ENCODE peak calls at places on chromosomes 13 and 19, in seven cellular contexts. One of them, this sample, is unnamed.

GRCh38 chr13:77028202-77028601 is 1.2 kb upstream of the FBXL3 start:
- DNase-seq in transverse colon: no peak
- DNase-seq in BJ: no peak
- DNase-seq in glutamatergic neuron: no peak
- DNase-seq in fibroblast of mammary gland: peak; percentile 75
- DNase-seq in fibroblast of lung: peak; percentile 44
- DNase-seq in GM23338: no peak
- DNase-seq in this sample: no peak

GRCh38 chr13:38381840-38382239 is 32.2 kb downstream of the UFM1 start:
- DNase-seq in glutamatergic neuron: no peak
- DNase-seq in GM23338: no peak
- DNase-seq in BJ: no peak
- DNase-seq in fibroblast of mammary gland: peak; percentile 58
- DNase-seq in transverse colon: no peak
- DNase-seq in fibroblast of lung: peak; percentile 34
- DNase-seq in this sample: no peak

GRCh38 chr13:51844862-51845573 is at the start of gene TMEM272:
- DNase-seq in BJ: no peak
- DNase-seq in GM23338: peak; percentile 81
- DNase-seq in fibroblast of mammary gland: peak; percentile 34
- DNase-seq in fibroblast of lung: peak; percentile 30
- DNase-seq in transverse colon: peak; percentile 48
- DNase-seq in glutamatergic neuron: peak; percentile 80
- DNase-seq in this sample: peak; percentile 74

GRCh38 chr19:38277969-38278680 is 13.8 kb downstream of the SPINT2 start:
- DNase-seq in BJ: peak; percentile 63
- DNase-seq in fibroblast of mammary gland: peak; percentile 21
- DNase-seq in transverse colon: no peak
- DNase-seq in glutamatergic neuron: no peak
- DNase-seq in GM23338: no peak
- DNase-seq in fibroblast of lung: peak; percentile 65
- DNase-seq in this sample: no peak

GRCh38 chr19:58356971-58357797 is 3.9 kb upstream of the A1BG start:
- DNase-seq in fibroblast of lung: peak; percentile 14
- DNase-seq in fibroblast of mammary gland: peak; percentile 26
- DNase-seq in GM23338: peak; percentile 59
- DNase-seq in glutamatergic neuron: no peak
- DNase-seq in transverse colon: no peak
- DNase-seq in BJ: no peak
- DNase-seq in this sample: no peak

GRCh38 chr19:54422136-54422535 is 6.9 kb downstream of the TTYH1 start:
- DNase-seq in BJ: no peak
- DNase-seq in transverse colon: no peak
- DNase-seq in fibroblast of lung: no peak
- DNase-seq in GM23338: peak; percentile 73
- DNase-seq in glutamatergic neuron: peak; percentile 44
- DNase-seq in fibroblast of mammary gland: no peak
- DNase-seq in this sample: no peak

GRCh38 chr19:53898680-53899341 is 10.3 kb upstream of the CACNG7 start:
- DNase-seq in GM23338: peak; percentile 100
- DNase-seq in glutamatergic neuron: peak; percentile 69
- DNase-seq in fibroblast of lung: no peak
- DNase-seq in fibroblast of mammary gland: no peak
- DNase-seq in BJ: no peak
- DNase-seq in transverse colon: no peak
- DNase-seq in this sample: no peak

GRCh38 chr19:9885077-9885552 is 50.0 kb downstream of the PIN1 start:
- DNase-seq in fibroblast of lung: peak; percentile 33
- DNase-seq in GM23338: peak; percentile 56
- DNase-seq in BJ: no peak
- DNase-seq in transverse colon: no peak
- DNase-seq in fibroblast of mammary gland: peak; percentile 70
- DNase-seq in glutamatergic neuron: no peak
- DNase-seq in this sample: no peak

GRCh38 chr13:47218611-47219010 is 321.8 kb upstream of the HTR2A start:
- DNase-seq in transverse colon: no peak
- DNase-seq in glutamatergic neuron: no peak
- DNase-seq in fibroblast of lung: no peak
- DNase-seq in fibroblast of mammary gland: peak; percentile 70
- DNase-seq in BJ: no peak
- DNase-seq in GM23338: no peak
- DNase-seq in this sample: no peak

GRCh38 chr13:38951525-38952313 is 38.9 kb downstream of the STOML3 start:
- DNase-seq in fibroblast of mammary gland: no peak
- DNase-seq in GM23338: no peak
- DNase-seq in transverse colon: peak; percentile 85
- DNase-seq in fibroblast of lung: no peak
- DNase-seq in BJ: no peak
- DNase-seq in glutamatergic neuron: no peak
- DNase-seq in this sample: peak; percentile 48

GRCh38 chr19:16441661-16442071 is 30.1 kb downstream of the EPS15L1 start:
- DNase-seq in BJ: no peak
- DNase-seq in fibroblast of lung: no peak
- DNase-seq in fibroblast of mammary gland: no peak
- DNase-seq in transverse colon: no peak
- DNase-seq in glutamatergic neuron: peak; percentile 79
- DNase-seq in GM23338: peak; percentile 80
- DNase-seq in this sample: peak; percentile 19

GRCh38 chr19:45569619-45570421 is 14.8 kb downstream of the OPA3 start:
- DNase-seq in GM23338: peak; percentile 88
- DNase-seq in transverse colon: peak; percentile 87
- DNase-seq in fibroblast of mammary gland: peak; percentile 61
- DNase-seq in glutamatergic neuron: peak; percentile 88
- DNase-seq in BJ: no peak
- DNase-seq in fibroblast of lung: peak; percentile 38
- DNase-seq in this sample: peak; percentile 80

GRCh38 chr13:109243311-109243951 is 543.0 kb downstream of the IRS2 start:
- DNase-seq in fibroblast of lung: peak; percentile 83
- DNase-seq in fibroblast of mammary gland: peak; percentile 88
- DNase-seq in GM23338: peak; percentile 6
- DNase-seq in glutamatergic neuron: no peak
- DNase-seq in BJ: peak; percentile 87
- DNase-seq in transverse colon: no peak
- DNase-seq in this sample: peak; percentile 21

GRCh38 chr13:88648598-88649373 is 977.6 kb downstream of the SLITRK5 start:
- DNase-seq in glutamatergic neuron: no peak
- DNase-seq in transverse colon: no peak
- DNase-seq in GM23338: no peak
- DNase-seq in fibroblast of lung: no peak
- DNase-seq in fibroblast of mammary gland: no peak
- DNase-seq in BJ: no peak
- DNase-seq in this sample: no peak

GRCh38 chr19:34232566-34233481 is 21.5 kb upstream of the GARRE1 start:
- DNase-seq in fibroblast of lung: peak; percentile 88
- DNase-seq in transverse colon: no peak
- DNase-seq in fibroblast of mammary gland: peak; percentile 92
- DNase-seq in BJ: peak; percentile 89
- DNase-seq in GM23338: no peak
- DNase-seq in glutamatergic neuron: no peak
- DNase-seq in this sample: peak; percentile 76

GRCh38 chr19:55550321-55550650 is 4.9 kb upstream of the SBK3 start:
- DNase-seq in glutamatergic neuron: no peak
- DNase-seq in fibroblast of lung: no peak
- DNase-seq in fibroblast of mammary gland: no peak
- DNase-seq in GM23338: peak; percentile 83
- DNase-seq in transverse colon: no peak
- DNase-seq in BJ: no peak
- DNase-seq in this sample: no peak

GRCh38 chr19:38729653-38730469 is 14.4 kb downstream of the CAPN12 start:
- DNase-seq in fibroblast of lung: peak; percentile 55
- DNase-seq in fibroblast of mammary gland: peak; percentile 45
- DNase-seq in transverse colon: peak; percentile 80
- DNase-seq in GM23338: peak; percentile 91
- DNase-seq in BJ: no peak
- DNase-seq in glutamatergic neuron: peak; percentile 92
- DNase-seq in this sample: peak; percentile 92

GRCh38 chr19:45423589-45424190 is at the start of gene ERCC1:
- DNase-seq in glutamatergic neuron: peak; percentile 97
- DNase-seq in fibroblast of mammary gland: peak; percentile 91
- DNase-seq in BJ: no peak
- DNase-seq in GM23338: peak; percentile 100
- DNase-seq in transverse colon: no peak
- DNase-seq in fibroblast of lung: peak; percentile 94
- DNase-seq in this sample: peak; percentile 99

GRCh38 chr19:29807178-29807577 is 4.6 kb upstream of the CCNE1 start:
- DNase-seq in GM23338: no peak
- DNase-seq in fibroblast of lung: no peak
- DNase-seq in transverse colon: no peak
- DNase-seq in BJ: no peak
- DNase-seq in glutamatergic neuron: no peak
- DNase-seq in fibroblast of mammary gland: no peak
- DNase-seq in this sample: no peak

GRCh38 chr13:76622336-76623045 is 263.7 kb downstream of the KCTD12 start:
- DNase-seq in glutamatergic neuron: no peak
- DNase-seq in GM23338: no peak
- DNase-seq in BJ: no peak
- DNase-seq in fibroblast of lung: peak; percentile 54
- DNase-seq in fibroblast of mammary gland: peak; percentile 48
- DNase-seq in transverse colon: no peak
- DNase-seq in this sample: no peak

GRCh38 chr19:11652492-11652891 is 55.2 kb downstream of the ZNF627 start:
- DNase-seq in transverse colon: no peak
- DNase-seq in fibroblast of lung: no peak
- DNase-seq in GM23338: no peak
- DNase-seq in BJ: no peak
- DNase-seq in glutamatergic neuron: no peak
- DNase-seq in fibroblast of mammary gland: no peak
- DNase-seq in this sample: no peak

GRCh38 chr13:22801402-22802003 is 379.3 kb upstream of the SGCG start:
- DNase-seq in fibroblast of lung: peak; percentile 53
- DNase-seq in fibroblast of mammary gland: peak; percentile 20
- DNase-seq in BJ: no peak
- DNase-seq in glutamatergic neuron: no peak
- DNase-seq in GM23338: peak; percentile 56
- DNase-seq in transverse colon: no peak
- DNase-seq in this sample: no peak
- TF ChIP-seq CTCF in fibroblast of lung: peak; percentile 39
- TF ChIP-seq CTCF in fibroblast of mammary gland: peak; percentile 18
- TF ChIP-seq CTCF in BJ: no peak
- TF ChIP-seq CTCF in glutamatergic neuron: no peak
- TF ChIP-seq CTCF in GM23338: peak; percentile 67
- TF ChIP-seq CTCF in transverse colon: peak; percentile 27
- TF ChIP-seq CTCF in this sample: no peak

DNA sequence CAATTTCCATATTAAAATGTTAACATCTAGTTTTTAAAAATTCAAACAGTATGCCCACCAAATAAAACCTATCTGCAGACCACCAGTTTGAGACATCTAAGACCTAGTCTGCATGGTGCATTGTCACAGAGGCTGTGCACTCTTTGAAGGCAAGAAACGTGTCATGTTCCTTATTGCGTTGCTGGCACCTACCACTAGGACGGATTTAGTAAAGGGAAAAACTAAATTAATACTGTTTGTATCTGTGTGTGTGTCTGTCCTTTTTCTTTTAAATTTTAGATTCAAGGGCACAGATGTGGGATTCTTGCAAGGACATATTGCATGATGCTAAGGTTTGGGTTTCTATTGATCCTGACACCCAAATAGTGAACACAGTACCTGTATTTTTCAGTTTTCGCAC is 481.4 kb downstream of the UQCRFS1 start:
- DNase-seq in BJ: no peak
- DNase-seq in fibroblast of lung: no peak
- DNase-seq in GM23338: no peak
- DNase-seq in transverse colon: no peak
- DNase-seq in glutamatergic neuron: no peak
- DNase-seq in fibroblast of mammary gland: no peak
- DNase-seq in this sample: no peak
- TF ChIP-seq CTCF in BJ: no peak
- TF ChIP-seq CTCF in fibroblast of lung: no peak
- TF ChIP-seq CTCF in GM23338: peak; percentile 27
- TF ChIP-seq CTCF in transverse colon: no peak
- TF ChIP-seq CTCF in glutamatergic neuron: peak; percentile 27
- TF ChIP-seq CTCF in fibroblast of mammary gland: peak; percentile 6
- TF ChIP-seq CTCF in this sample: no peak

GRCh38 chr19:42023943-42024260 is 29.9 kb upstream of the ATP1A3 start:
- DNase-seq in fibroblast of mammary gland: no peak
- DNase-seq in glutamatergic neuron: no peak
- DNase-seq in BJ: no peak
- DNase-seq in GM23338: no peak
- DNase-seq in transverse colon: no peak
- DNase-seq in fibroblast of lung: no peak
- DNase-seq in this sample: no peak
- TF ChIP-seq CTCF in fibroblast of mammary gland: no peak
- TF ChIP-seq CTCF in glutamatergic neuron: no peak
- TF ChIP-seq CTCF in BJ: no peak
- TF ChIP-seq CTCF in GM23338: no peak
- TF ChIP-seq CTCF in transverse colon: no peak
- TF ChIP-seq CTCF in fibroblast of lung: no peak
- TF ChIP-seq CTCF in this sample: no peak

GRCh38 chr19:17777840-17778620 is 16.9 kb upstream of the B3GNT3 start:
- DNase-seq in transverse colon: peak; percentile 80
- DNase-seq in glutamatergic neuron: peak; percentile 80
- DNase-seq in GM23338: peak; percentile 97
- DNase-seq in BJ: no peak
- DNase-seq in fibroblast of lung: no peak
- DNase-seq in fibroblast of mammary gland: peak; percentile 47
- DNase-seq in this sample: no peak

GRCh38 chr19:17772172-17772571 is 20.9 kb downstream of the FCHO1 start:
- DNase-seq in fibroblast of lung: peak; percentile 30
- DNase-seq in BJ: no peak
- DNase-seq in glutamatergic neuron: no peak
- DNase-seq in GM23338: peak; percentile 52
- DNase-seq in fibroblast of mammary gland: peak; percentile 56
- DNase-seq in transverse colon: no peak
- DNase-seq in this sample: no peak

GRCh38 chr19:17775991-17776803 is 18.7 kb upstream of the B3GNT3 start:
- DNase-seq in glutamatergic neuron: no peak
- DNase-seq in fibroblast of mammary gland: peak; percentile 82
- DNase-seq in BJ: no peak
- DNase-seq in transverse colon: no peak
- DNase-seq in GM23338: no peak
- DNase-seq in fibroblast of lung: peak; percentile 66
- DNase-seq in this sample: no peak

GRCh38 chr19:17778621-17779280 is 16.2 kb upstream of the B3GNT3 start:
- DNase-seq in glutamatergic neuron: peak; percentile 41
- DNase-seq in fibroblast of lung: no peak
- DNase-seq in transverse colon: no peak
- DNase-seq in fibroblast of mammary gland: no peak
- DNase-seq in BJ: no peak
- DNase-seq in GM23338: peak; percentile 79
- DNase-seq in this sample: no peak

DNA sequence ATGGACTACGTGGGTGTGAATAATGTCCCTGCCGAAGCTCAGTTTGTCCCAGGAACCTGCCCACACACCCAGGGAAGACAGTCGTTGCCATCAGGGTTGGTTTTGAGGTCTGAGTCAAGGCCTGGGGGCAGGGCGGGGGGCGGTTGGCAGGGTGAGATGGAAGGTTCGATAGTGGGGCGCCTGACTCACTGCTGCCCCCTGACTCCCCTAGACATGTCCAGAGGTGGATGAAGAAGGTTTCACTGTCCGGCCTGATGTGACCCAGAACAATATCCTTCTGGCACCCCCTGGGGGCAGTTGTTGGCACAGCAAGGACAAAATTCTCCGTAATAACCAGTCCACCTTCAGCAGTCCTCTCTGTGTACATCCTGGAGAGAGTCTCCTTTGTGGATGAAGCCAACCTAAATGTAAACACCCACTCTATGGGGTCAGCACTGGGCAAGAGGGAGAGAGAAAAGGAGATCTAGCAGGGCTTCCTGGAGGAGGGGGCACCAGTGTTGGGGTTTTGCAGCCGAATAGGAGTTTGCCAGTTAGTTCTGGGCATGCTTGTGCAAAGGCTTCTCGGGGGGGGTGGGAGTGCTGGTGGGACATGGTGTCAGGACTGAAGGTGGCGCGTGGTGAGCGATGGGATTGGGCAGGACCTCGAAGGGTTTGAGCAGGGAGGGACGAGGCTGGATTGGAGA is 19.6 kb upstream of the B3GNT3 start:
- DNase-seq in GM23338: peak; percentile 85
- DNase-seq in transverse colon: peak; percentile 49
- DNase-seq in glutamatergic neuron: peak; percentile 71
- DNase-seq in fibroblast of lung: no peak
- DNase-seq in BJ: no peak
- DNase-seq in fibroblast of mammary gland: peak; percentile 47
- DNase-seq in this sample: peak; percentile 75
- TF ChIP-seq CTCF in GM23338: peak; percentile 84
- TF ChIP-seq CTCF in transverse colon: peak; percentile 36
- TF ChIP-seq CTCF in glutamatergic neuron: peak; percentile 66
- TF ChIP-seq CTCF in fibroblast of lung: peak; percentile 59
- TF ChIP-seq CTCF in BJ: peak; percentile 68
- TF ChIP-seq CTCF in fibroblast of mammary gland: peak; percentile 65
- TF ChIP-seq CTCF in this sample: peak; percentile 76

This sample was measured in Calu3.